ENCODE peak calls at places on chromosomes 3 and 15, in six cellular contexts. A is activated CD4-positive, alpha-beta T cell treated with anti-CD3 and anti-CD28 coated beads for 48 hours; K is hypothalamus; M is WERI-Rb-1; Z is sigmoid colon; J is GM23248. Y is an unnamed sample.

GRCh38 chr3:113746955-113747718 is at the start of gene ATP6V1A:
- DNase-seq in A (peak), M (peak), J (peak), K (peak), Z (peak), Y (peak)

GRCh38 chr3:154552338-154552737 is 122.3 kb upstream of the GPR149 start:
- DNase-seq in M (no peak), Z (no peak), J (no peak), K (no peak), A (no peak), Y (no peak)

GRCh38 chr3:26964836-26965235 is 342.3 kb downstream of the LRRC3B start:
- DNase-seq in Z (no peak), J (no peak), M (no peak), K (no peak), A (no peak), Y (no peak)

GRCh38 chr15:83207622-83208356 is at the start of gene HDGFL3:
- DNase-seq in Z (peak), K (peak), A (peak), J (peak), M (peak), Y (peak)

GRCh38 chr15:47293763-47294162 is 423.5 kb upstream of the SEMA6D start:
- DNase-seq in K (no peak), A (no peak), M (no peak), Z (peak), J (peak), Y (no peak)

GRCh38 chr3:108125550-108126071 is 34.8 kb upstream of the CD47 start:
- DNase-seq in M (no peak), A (peak), K (no peak), Z (no peak), J (no peak), Y (no peak)

GRCh38 chr15:75502360-75502759 is 50.9 kb upstream of the SIN3A start:
- DNase-seq in Z (no peak), J (no peak), K (no peak), M (no peak), A (no peak), Y (no peak)

GRCh38 chr15:82828064-82828463 is 18.6 kb downstream of the WHAMM start:
- DNase-seq in M (no peak), J (peak), K (no peak), Z (no peak), A (no peak), Y (no peak)

GRCh38 chr3:178056868-178057267 is 479.4 kb upstream of the KCNMB2 start:
- DNase-seq in A (no peak), Z (no peak), J (peak), K (no peak), M (no peak), Y (no peak)

GRCh38 chr3:129313983-129314756 is 35.5 kb downstream of the HMCES start:
- DNase-seq in J (peak), A (peak), M (peak), Z (no peak), K (no peak), Y (no peak)

GRCh38 chr3:146065573-146066006 is 95.4 kb downstream of the PLOD2 start:
- DNase-seq in Z (no peak), K (no peak), M (no peak), A (no peak), J (peak), Y (no peak)

GRCh38 chr3:36796896-36797295 is 32.5 kb upstream of the DCLK3 start:
- DNase-seq in Z (no peak), J (peak), K (no peak), A (no peak), M (no peak), Y (no peak)

GRCh38 chr3:47239929-47240328 is 42.7 kb downstream of the KIF9 start:
- DNase-seq in A (no peak), M (no peak), J (no peak), Z (no peak), K (no peak), Y (no peak)

GRCh38 chr15:39589815-39590644 is 9.2 kb downstream of the THBS1 start:
- DNase-seq in Z (peak), M (no peak), K (no peak), A (no peak), J (peak), Y (no peak)

GRCh38 chr3:171455603-171456550 is 4.3 kb downstream of the TNIK start:
- DNase-seq in K (no peak), Z (no peak), A (no peak), M (no peak), J (no peak), Y (no peak)

GRCh38 chr3:142129516-142130171 is 19.7 kb downstream of the TFDP2 start:
- DNase-seq in M (no peak), A (no peak), J (no peak), K (no peak), Z (no peak), Y (no peak)

GRCh38 chr3:122063908-122064307 is 8.7 kb downstream of the CD86 start:
- DNase-seq in M (no peak), K (no peak), J (no peak), Z (no peak), A (no peak), Y (no peak)

GRCh38 chr3:188104050-188104449 is 49.9 kb upstream of the LPP start:
- DNase-seq in Z (no peak), K (no peak), J (peak), M (no peak), A (no peak), Y (no peak)

GRCh38 chr15:81087121-81087520 is 46.9 kb upstream of the CFAP161 start:
- DNase-seq in A (no peak), Z (no peak), K (no peak), J (peak), M (no peak), Y (no peak)

GRCh38 chr3:32709346-32709745 is 24.4 kb downstream of the CNOT10 start:
- DNase-seq in K (no peak), M (peak), Z (no peak), J (no peak), A (no peak), Y (no peak)

GRCh38 chr3:186609247-186609868 is 3.5 kb upstream of the AHSG start:
- DNase-seq in J (peak), M (peak), A (no peak), Z (no peak), K (no peak), Y (no peak)

Y was measured in suprapubic skin.